ENCODE peak calls at places on chromosomes 13 and 19, in six cellular contexts. Z is IMR-90, G is H9, I is mesenchymal stem cell, A is H1, K is trophoblast cell. P is an unnamed sample.
A peak's percentile ranks its signal among the peaks of the same experiment; 100 is the strongest.

GRCh38 chr19:28874742-28875141 is 338.2 kb downstream of the UQCRFS1 start:
- DNase-seq in Z (no peak), I (no peak), A (no peak), G (no peak), K (no peak), P (no peak)

GRCh38 chr13:112855859-112856258 is 113.2 kb upstream of the MCF2L start:
- DNase-seq in I (no peak), Z (no peak), A (no peak), K (no peak), G (no peak), P (no peak)

GRCh38 chr19:13215572-13216380 is 65.6 kb downstream of the IER2 start:
- DNase-seq in K (no peak), A (no peak), Z (no peak), I (no peak), G (no peak), P (no peak)

GRCh38 chr13:76764916-76765315 is 121.3 kb downstream of the KCTD12 start:
- DNase-seq in G (no peak), A (no peak), Z (no peak), I (no peak), K (no peak), P (no peak)

GRCh38 chr19:55581145-55581827 is 638 bp upstream of the ZNF579 start:
- DNase-seq in K (peak; percentile 8), Z (no peak), I (peak; percentile 12), G (peak; percentile 63), A (peak; percentile 75), P (no peak)

GRCh38 chr13:37899753-37900152 is 30.2 kb upstream of the TRPC4 start:
- DNase-seq in G (no peak), K (no peak), Z (no peak), I (no peak), A (no peak), P (no peak)

GRCh38 chr13:45575146-45575829 is 40.3 kb downstream of the ERICH6B start:
- DNase-seq in K (no peak), Z (no peak), G (no peak), A (no peak), I (no peak), P (no peak)

GRCh38 chr13:92513672-92514071 is 712.9 kb upstream of the GPC6 start:
- DNase-seq in I (no peak), G (no peak), Z (peak; percentile 6), K (no peak), A (no peak), P (no peak)

GRCh38 chr19:45346449-45346848 is 5.9 kb downstream of the KLC3 start:
- DNase-seq in G (peak; percentile 75), K (peak; percentile 20), A (no peak), Z (no peak), I (no peak), P (no peak)

GRCh38 chr19:10206226-10206873 is 11.6 kb upstream of the DNMT1 start:
- DNase-seq in I (no peak), K (peak; percentile 92), G (no peak), A (no peak), Z (peak; percentile 66), P (no peak)

GRCh38 chr13:40060318-40061007 is 405.0 kb downstream of the COG6 start:
- DNase-seq in A (no peak), I (no peak), Z (no peak), K (no peak), G (no peak), P (no peak)

GRCh38 chr13:102610296-102610895 is 13.6 kb downstream of the TPP2 start:
- DNase-seq in K (no peak), A (no peak), G (no peak), Z (no peak), I (no peak), P (no peak)

GRCh38 chr19:35000647-35001501 is 751 bp downstream of the GRAMD1A start:
- DNase-seq in K (peak; percentile 30), Z (peak; percentile 50), I (peak; percentile 67), G (peak; percentile 57), A (no peak), P (no peak)
- H2AFZ ChIP-seq in K (peak overlapping the region; percentile 78), Z (peak overlapping the region; percentile 82), I (peak overlapping the region; percentile 60), G (no peak overlapping the region), A (no peak overlapping the region), P (peak overlapping the region; percentile 95)

DNA sequence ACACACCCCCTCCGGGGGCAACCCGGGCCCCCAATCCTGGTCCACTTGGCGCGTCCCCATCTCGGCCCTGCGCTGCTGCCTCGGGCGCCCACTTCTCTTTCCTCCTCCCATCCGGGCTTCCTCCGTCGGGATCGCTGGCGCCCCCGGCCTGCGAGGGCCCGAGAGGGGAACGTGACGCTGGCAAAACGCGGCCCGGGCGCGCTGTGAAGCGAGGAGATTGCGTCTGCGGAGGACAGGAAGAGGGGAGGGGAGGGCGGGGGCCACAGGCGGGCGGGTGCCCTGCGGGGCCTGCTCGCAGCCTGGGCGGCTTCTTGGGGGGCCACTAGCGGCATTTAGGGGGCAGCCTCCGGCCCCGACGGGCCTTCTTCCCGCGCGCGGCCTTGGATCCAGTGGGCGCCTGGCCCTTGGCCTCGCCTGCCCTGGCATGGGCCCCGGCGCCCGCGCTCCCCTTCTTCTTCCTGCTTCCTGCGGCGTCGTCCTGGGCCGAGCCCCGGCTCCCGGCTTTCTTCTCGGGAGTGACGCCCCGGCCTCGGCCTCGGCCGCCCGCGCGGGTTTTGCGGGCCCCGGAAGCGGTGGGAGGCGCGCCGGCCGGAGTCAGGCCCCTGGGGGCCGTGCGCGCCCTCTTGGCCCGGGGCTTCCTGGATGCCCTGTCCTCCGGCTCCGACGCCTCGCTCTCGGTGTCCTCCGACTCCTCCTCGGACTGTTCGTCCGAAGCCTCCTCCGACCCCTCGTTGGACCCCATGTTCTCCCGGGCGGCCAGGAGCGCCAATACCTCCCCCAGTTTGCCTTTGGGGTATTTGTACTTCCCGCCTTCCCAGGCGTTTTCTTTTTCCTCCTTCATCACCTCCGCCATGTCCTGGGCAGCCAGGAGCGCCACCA is 2.2 kb downstream of the PNMA8B start:
- DNase-seq in K (no peak), I (no peak), Z (no peak), A (peak; percentile 74), G (peak; percentile 53), P (no peak)
- H4K8ac ChIP-seq in K (peak overlapping the region; percentile 45), I (peak overlapping the region; percentile 85), Z (no peak overlapping the region), A (peak overlapping the region; percentile 58), G (no peak overlapping the region), P (peak overlapping the region; percentile 6)

GRCh38 chr19:51258761-51259160 is 7.9 kb downstream of the SIGLECL1 start:
- DNase-seq in I (no peak), A (no peak), Z (no peak), G (no peak), K (no peak), P (no peak)
- H2AFZ ChIP-seq in I (no peak overlapping the region), A (peak overlapping the region; percentile 85), Z (no peak overlapping the region), G (no peak overlapping the region), K (no peak overlapping the region), P (no peak overlapping the region)

DNA sequence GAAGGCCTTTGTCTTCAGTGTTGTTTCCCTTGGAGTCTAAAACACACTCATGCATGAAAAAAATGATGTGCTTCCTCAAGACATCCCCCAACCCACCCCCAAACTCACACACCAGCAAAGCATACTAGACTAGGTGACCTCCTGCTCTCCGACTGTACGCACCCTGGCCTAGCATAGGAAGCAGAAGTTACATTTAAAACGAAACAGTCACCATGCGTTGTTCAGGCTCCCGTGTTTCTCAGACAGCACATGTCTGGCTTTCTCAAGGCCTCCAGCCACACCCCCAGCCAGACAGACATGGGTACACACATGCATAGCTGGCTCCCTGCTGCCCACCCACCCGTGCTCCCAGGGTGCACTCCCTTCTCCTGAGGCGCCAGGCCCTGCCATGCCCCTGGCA is 28.7 kb upstream of the C1QTNF9 start:
- DNase-seq in G (no peak), Z (peak; percentile 20), A (no peak), I (no peak), K (no peak), P (no peak)
- H4K8ac ChIP-seq in G (no peak overlapping the region), Z (no peak overlapping the region), A (no peak overlapping the region), I (no peak overlapping the region), K (no peak overlapping the region), P (no peak overlapping the region)

GRCh38 chr13:55219538-55219937 is 1921.2 kb upstream of the PRR20A start:
- DNase-seq in K (no peak), A (no peak), Z (no peak), G (no peak), I (no peak), P (no peak)

DNA sequence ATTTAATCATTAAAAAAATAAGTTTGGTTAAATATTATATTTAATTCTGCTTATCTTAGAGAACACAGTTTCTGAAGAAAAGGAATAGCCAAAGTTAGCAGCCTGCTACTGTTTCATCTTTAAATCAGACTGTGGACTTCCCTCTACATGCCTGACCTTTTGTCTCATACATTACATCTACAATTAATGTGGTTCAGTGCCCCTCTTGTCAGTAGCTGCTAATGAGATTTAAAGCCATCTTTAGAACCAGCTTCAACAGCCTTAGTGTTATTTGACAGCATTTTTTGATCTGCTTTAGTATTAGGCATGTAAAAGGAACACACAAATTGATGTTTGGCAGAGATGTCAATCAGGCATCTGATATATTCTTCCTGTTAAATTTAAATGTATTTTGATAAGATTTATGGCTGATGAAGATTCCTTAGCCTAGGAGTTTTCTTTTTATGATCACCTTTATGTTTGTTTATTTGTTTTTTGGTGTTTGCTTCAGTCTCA is 1925.8 kb upstream of the PRR20A start:
- DNase-seq in Z (no peak), A (no peak), G (no peak), K (no peak), I (no peak), P (peak; percentile 51)
- H2AFZ ChIP-seq in Z (no peak overlapping the region), A (peak overlapping the region; percentile 46), G (no peak overlapping the region), K (no peak overlapping the region), I (no peak overlapping the region), P (no peak overlapping the region)

DNA sequence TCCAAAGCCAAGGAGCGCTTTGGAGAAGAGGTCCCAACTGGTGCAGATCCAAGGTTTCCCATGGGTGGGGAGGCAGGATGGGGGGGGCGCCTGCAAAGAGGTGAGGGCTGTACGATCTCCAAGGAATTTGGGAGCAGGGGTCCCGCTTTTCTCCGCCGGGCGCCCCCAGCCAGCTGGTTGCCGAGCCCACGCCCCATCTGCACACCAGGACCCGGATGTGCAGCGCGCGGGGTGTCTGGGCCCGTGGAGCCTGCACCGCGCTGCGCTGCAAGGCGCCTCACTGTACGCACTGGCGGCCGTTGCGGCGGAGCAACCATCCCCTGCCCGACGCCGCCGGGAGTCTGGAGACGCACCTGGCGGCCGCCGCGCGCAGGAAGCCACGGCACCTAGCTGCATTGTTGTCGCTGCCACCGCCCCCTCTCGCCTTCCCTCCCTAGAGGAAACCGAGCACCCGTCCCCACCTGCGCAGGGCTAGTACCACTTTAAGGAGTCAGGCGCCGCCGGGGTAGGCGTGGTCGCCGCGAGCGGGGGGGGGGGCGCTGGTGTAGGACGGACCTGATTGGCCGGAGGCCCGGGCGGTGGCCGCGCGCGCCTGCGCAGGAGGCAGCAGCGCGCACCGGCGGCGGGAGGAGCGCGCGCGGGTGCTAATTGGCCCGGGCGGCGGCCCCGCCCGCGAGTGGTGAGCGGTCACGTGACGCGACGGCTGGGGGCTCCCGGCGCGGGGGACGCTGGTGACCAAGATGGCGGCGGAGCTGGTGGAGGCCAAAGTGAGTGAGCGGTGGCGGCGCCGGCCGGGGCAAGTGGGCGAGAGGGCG is at the start of gene PIAS4:
- DNase-seq in I (peak; percentile 90), Z (peak; percentile 90), A (peak; percentile 93), G (peak; percentile 98), K (peak; percentile 99), P (peak; percentile 96)
- H4K8ac ChIP-seq in I (peak within 1 kb of the TSS; percentile 70), Z (peak within 1 kb of the TSS; percentile 88), A (peak within 1 kb of the TSS; percentile 94), G (no peak within 1 kb of the TSS), K (peak within 1 kb of the TSS; percentile 97), P (peak within 1 kb of the TSS; percentile 92)